ENCODE peak calls at places on chromosomes 1 and 21, in six cellular contexts. N, T, R, L, M and K are unnamed samples.

GRCh38 chr1:192609110-192610079 is 26.6 kb upstream of the RGS13 start:
- DNase-seq in N (peak), T (peak), R (peak), L (peak), M (peak), K (peak)

GRCh38 chr1:244302889-244303609 is 148.7 kb downstream of the ADSS2 start:
- DNase-seq in N (no peak), T (no peak), R (no peak), L (no peak), M (no peak), K (no peak)

GRCh38 chr1:45615885-45616284 is 8.0 kb downstream of the CCDC17 start:
- DNase-seq in N (no peak), T (no peak), R (no peak), L (no peak), M (no peak), K (no peak)

GRCh38 chr1:52364235-52364839 is 1.7 kb downstream of the CC2D1B start:
- DNase-seq in N (no peak), T (no peak), R (no peak), L (no peak), M (no peak), K (no peak)

GRCh38 chr1:235093013-235093618 is 35.5 kb downstream of the TOMM20 start:
- DNase-seq in N (peak), T (no peak), R (peak), L (no peak), M (no peak), K (peak)

GRCh38 chr1:39148942-39149341 is 55.6 kb upstream of the MACF1 start:
- DNase-seq in N (no peak), T (no peak), R (no peak), L (no peak), M (no peak), K (no peak)

GRCh38 chr1:236979149-236979890 is 24.9 kb downstream of the MT1HL1 start:
- DNase-seq in N (no peak), T (peak), R (no peak), L (no peak), M (no peak), K (peak)

GRCh38 chr1:55060133-55060999 is 21.0 kb downstream of the PCSK9 start:
- DNase-seq in N (no peak), T (no peak), R (no peak), L (no peak), M (no peak), K (no peak)

GRCh38 chr1:42043182-42043581 is 110.0 kb upstream of the GUCA2B start:
- DNase-seq in N (no peak), T (no peak), R (no peak), L (no peak), M (no peak), K (no peak)

GRCh38 chr1:1178794-1179331 is 5.2 kb downstream of the TTLL10 start:
- DNase-seq in N (peak), T (no peak), R (no peak), L (no peak), M (no peak), K (no peak)

GRCh38 chr1:226634611-226635246 is 86.2 kb downstream of the STUM start:
- DNase-seq in N (peak), T (no peak), R (no peak), L (peak), M (no peak), K (no peak)

GRCh38 chr1:63662056-63662836 is 69.0 kb downstream of the PGM1 start:
- DNase-seq in N (no peak), T (no peak), R (no peak), L (peak), M (no peak), K (no peak)

GRCh38 chr1:70656371-70656770 is 245.3 kb downstream of the CTH start:
- DNase-seq in N (no peak), T (no peak), R (no peak), L (no peak), M (no peak), K (no peak)

GRCh38 chr1:237108299-237109040 is 66.5 kb downstream of the RYR2 start:
- DNase-seq in N (no peak), T (no peak), R (no peak), L (no peak), M (no peak), K (no peak)

GRCh38 chr1:108533351-108534083 is 26.4 kb upstream of the EEIG2 start:
- DNase-seq in N (no peak), T (no peak), R (no peak), L (no peak), M (no peak), K (no peak)

GRCh38 chr1:156080598-156081173 is 1.6 kb downstream of the MEX3A start:
- DNase-seq in N (no peak), T (no peak), R (no peak), L (no peak), M (no peak), K (no peak)

GRCh38 chr1:24470607-24471006 is 32.0 kb upstream of the RCAN3 start:
- DNase-seq in N (no peak), T (no peak), R (no peak), L (no peak), M (no peak), K (no peak)
- TF ChIP-seq CTCF in N (no peak), T (no peak), R (no peak), L (no peak), M (no peak), K (no peak)

GRCh38 chr21:25368531-25368930 is 238.8 kb downstream of the MRPL39 start:
- DNase-seq in N (no peak), T (no peak), R (no peak), L (no peak), M (no peak), K (no peak)
- H3K27ac ChIP-seq in N (no peak), T (no peak), R (no peak), L (no peak), M (no peak), K (no peak)

DNA sequence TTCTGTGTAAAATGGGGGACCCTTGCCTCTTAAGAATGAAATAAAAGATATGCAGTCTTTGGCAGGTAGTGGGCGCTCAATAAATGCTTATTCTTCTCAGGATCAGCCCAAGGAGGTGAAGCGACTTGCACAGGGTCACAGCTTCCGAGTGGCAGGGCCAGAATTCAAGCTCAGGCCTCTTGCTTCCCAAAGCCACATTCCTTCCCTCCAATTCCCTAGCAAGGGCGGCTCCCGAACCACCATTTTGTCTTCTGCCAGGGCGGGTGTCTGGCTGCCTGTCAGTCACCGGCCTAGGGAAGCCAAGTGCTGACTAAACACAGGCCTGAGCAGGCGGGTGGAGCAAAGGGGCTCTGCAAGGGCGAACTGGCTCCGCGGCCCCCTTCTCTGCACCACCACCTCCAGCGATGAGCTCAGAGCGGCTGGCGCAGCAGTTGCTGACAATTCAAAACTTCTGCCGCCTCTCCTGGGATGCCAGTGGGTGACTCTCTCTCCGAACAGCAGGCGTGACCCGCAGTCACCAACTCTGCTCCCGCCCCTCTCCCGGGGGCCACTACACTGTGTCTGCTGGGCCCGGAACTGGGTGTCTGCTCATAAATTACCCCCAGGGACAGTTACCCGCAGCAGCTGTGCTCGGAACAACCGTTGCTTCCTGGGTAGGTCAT is 10.8 kb downstream of the GPR3 start:
- DNase-seq in N (peak), T (peak), R (no peak), L (peak), M (peak), K (no peak)
- H3K4me3 ChIP-seq in N (no peak), T (no peak), R (no peak), L (no peak), M (no peak), K (no peak)

GRCh38 chr1:48777219-48777895 is 666 bp upstream of the BEND5 start:
- DNase-seq in N (no peak), T (no peak), R (no peak), L (no peak), M (no peak), K (no peak)
- TF ChIP-seq CTCF in N (no peak), T (no peak), R (no peak), L (no peak), M (no peak), K (no peak)